ENCODE peak calls at places on chromosome 15, in six cellular contexts. X is activated T-cell treated with anti-CD3 and anti-CD28 coated beads for 4 hours; K is RWPE1; L is stimulated activated CD8-positive, alpha-beta memory T cell treated with anti-CD3 and anti-CD28 coated beads, Interleukin-7, amount 100 ng/mL, for 1 hour; F is activated T-helper 1 cell treated with anti-CD3 and anti-CD28 coated beads, Interleukin-12 subunit alpha, Interleukin-12 subunit beta, Interleukin-2, Interleukin-4 antibody, amounts not matched to agents 30 ng/mL and 10 ng/mL and 1 ng/mL, durations not matched to agents 14 hours and 24 hours and 36 hours; E is smooth muscle cell of the brain vasculature. G is an unnamed sample.
A peak's percentile ranks its signal among the peaks of the same experiment; 100 is the strongest.

GRCh38 chr15:72198410-72199270 is 1.1 kb upstream of the GRAMD2A start:
- DNase-seq in E (no peak), L (no peak), F (no peak), X (no peak), K (no peak), G (no peak)

GRCh38 chr15:68374346-68374745 is 57.6 kb downstream of the ITGA11 start:
- DNase-seq in L (no peak), E (no peak), F (no peak), X (no peak), K (no peak), G (no peak)

GRCh38 chr15:73593278-73594074 is 39.7 kb downstream of the NPTN start:
- DNase-seq in K (no peak), F (no peak), X (no peak), E (no peak), L (no peak), G (no peak)

GRCh38 chr15:48555244-48555804 is 90.2 kb downstream of the FBN1 start:
- DNase-seq in X (no peak), K (no peak), E (no peak), F (no peak), L (no peak), G (no peak)

GRCh38 chr15:80970018-80970657 is 19.5 kb downstream of the MESD start:
- DNase-seq in L (peak; percentile 40), X (peak; percentile 66), K (peak; percentile 70), E (peak; percentile 41), F (peak; percentile 28), G (peak; percentile 62)

GRCh38 chr15:90178468-90179435 is 22.4 kb upstream of the SEMA4B start:
- DNase-seq in F (no peak), L (no peak), E (no peak), X (no peak), K (no peak), G (no peak)

GRCh38 chr15:60582370-60583036 is 103.6 kb upstream of the ICE2 start:
- DNase-seq in L (no peak), E (no peak), K (no peak), F (peak; percentile 59), X (peak; percentile 43), G (no peak)

GRCh38 chr15:57727031-57727430 is 20.5 kb downstream of the POLR2M start:
- DNase-seq in X (no peak), L (no peak), K (peak; percentile 81), E (no peak), F (no peak), G (no peak)

GRCh38 chr15:42456971-42457370 is 34.0 kb downstream of the ZNF106 start:
- DNase-seq in L (no peak), K (no peak), X (no peak), F (no peak), E (no peak), G (peak; percentile 16)

GRCh38 chr15:59751552-59752413 is 62.7 kb upstream of the BNIP2 start:
- DNase-seq in K (peak; percentile 33), L (no peak), E (no peak), X (no peak), F (no peak), G (no peak)

GRCh38 chr15:101488300-101489164 is 975 bp downstream of the PCSK6 start:
- DNase-seq in X (no peak), K (no peak), L (no peak), E (no peak), F (no peak), G (no peak)

GRCh38 chr15:72982750-72983149 is 69.5 kb upstream of the NEO1 start:
- DNase-seq in E (no peak), K (no peak), X (no peak), L (no peak), F (no peak), G (no peak)

GRCh38 chr15:80549191-80549590 is 145.0 kb downstream of the ARNT2 start:
- DNase-seq in X (no peak), F (no peak), K (peak; percentile 26), E (no peak), L (no peak), G (no peak)

GRCh38 chr15:63870403-63871209 is 36.9 kb upstream of the HERC1 start:
- DNase-seq in E (peak; percentile 52), L (no peak), F (no peak), X (no peak), K (peak; percentile 70), G (no peak)

GRCh38 chr15:79314811-79315210 is 3.9 kb downstream of the TMED3 start:
- DNase-seq in F (no peak), K (peak; percentile 55), E (no peak), L (no peak), X (no peak), G (no peak)

GRCh38 chr15:78075490-78076230 is 1.9 kb downstream of the TBC1D2B start:
- DNase-seq in X (no peak), L (no peak), E (peak; percentile 82), K (peak; percentile 39), F (no peak), G (no peak)

GRCh38 chr15:75704618-75705017 is 8.0 kb downstream of the CSPG4 start:
- DNase-seq in K (no peak), E (no peak), X (no peak), F (no peak), L (no peak), G (no peak)

GRCh38 chr15:73284073-73284472 is 84.7 kb downstream of the HCN4 start:
- DNase-seq in F (no peak), L (no peak), X (no peak), E (no peak), K (peak; percentile 24), G (peak; percentile 13)

GRCh38 chr15:57640935-57641682 is 49.4 kb downstream of the MYZAP start:
- DNase-seq in E (no peak), X (no peak), F (no peak), L (no peak), K (peak; percentile 71), G (peak; percentile 8)

GRCh38 chr15:82313446-82313845 is 35.8 kb downstream of the GOLGA6L10 start:
- DNase-seq in K (no peak), F (no peak), E (no peak), X (no peak), L (no peak), G (no peak)

GRCh38 chr15:52445954-52446353 is 82.7 kb downstream of the MYO5A start:
- DNase-seq in L (no peak), K (no peak), X (no peak), E (no peak), F (no peak), G (no peak)

GRCh38 chr15:52466134-52466701 is 62.5 kb downstream of the MYO5A start:
- DNase-seq in K (no peak), X (no peak), L (no peak), E (no peak), F (peak; percentile 44), G (peak; percentile 88)

GRCh38 chr15:37015476-37015875 is 84.9 kb downstream of the MEIS2 start:
- DNase-seq in X (no peak), E (no peak), L (no peak), K (no peak), F (no peak), G (no peak)

GRCh38 chr15:51992953-51993352 is 21.4 kb upstream of the LEO1 start:
- DNase-seq in F (no peak), E (no peak), K (peak; percentile 73), L (no peak), X (no peak), G (no peak)

GRCh38 chr15:33701304-33701696 is 267.0 kb upstream of the CHRM5 start:
- DNase-seq in E (no peak), L (no peak), F (no peak), K (no peak), X (no peak), G (no peak)

GRCh38 chr15:87579537-87579936 is 677.0 kb downstream of the NTRK3 start:
- DNase-seq in F (no peak), X (no peak), E (no peak), K (no peak), L (no peak), G (no peak)

GRCh38 chr15:59282515-59283337 is 76.1 kb downstream of the LDHAL6B start:
- DNase-seq in L (no peak), K (no peak), E (no peak), F (no peak), X (no peak), G (no peak)

GRCh38 chr15:39511000-39511914 is 69.6 kb upstream of the THBS1 start:
- DNase-seq in X (no peak), L (no peak), E (peak; percentile 20), K (peak; percentile 59), F (no peak), G (no peak)

GRCh38 chr15:27961801-27962200 is 137.3 kb downstream of the OCA2 start:
- DNase-seq in F (no peak), K (no peak), E (no peak), X (no peak), L (no peak), G (no peak)

GRCh38 chr15:99307735-99308134 is 56.5 kb downstream of the LRRC28 start:
- DNase-seq in F (no peak), L (no peak), E (no peak), K (no peak), X (no peak), G (no peak)

GRCh38 chr15:60973637-60974415 is 255.3 kb downstream of the RORA start:
- DNase-seq in F (no peak), L (no peak), E (no peak), K (peak; percentile 59), X (no peak), G (no peak)

GRCh38 chr15:73196113-73196512 is 143.8 kb downstream of the NEO1 start:
- DNase-seq in X (no peak), F (no peak), E (no peak), K (no peak), L (no peak), G (no peak)

GRCh38 chr15:71275098-71275497 is 159.8 kb downstream of the THSD4 start:
- DNase-seq in X (no peak), L (no peak), E (peak; percentile 83), F (no peak), K (peak; percentile 45), G (no peak)

G was measured in germinal center.